ENCODE peak calls at places on chromosomes 16 and 17, in six cellular contexts. One of them, this sample, is unnamed.

GRCh38 chr16:71929048-71929447 is 33.7 kb downstream of the IST1 start:
- DNase-seq in T-helper 2 cell: no peak
- DNase-seq in hippocampal formation: no peak
- DNase-seq in stimulated activated CD4-positive, alpha-beta T cell treated with anti-CD3 and anti-CD28 coated beads, Interleukin-2, amount 100 ng/mL, for 48 hours: no peak
- DNase-seq in H1: no peak
- DNase-seq in brain microvascular endothelial cell: peak
- DNase-seq in this sample: no peak

GRCh38 chr17:40021471-40021961 is 6.3 kb downstream of the CSF3 start:
- DNase-seq in brain microvascular endothelial cell: no peak
- DNase-seq in stimulated activated CD4-positive, alpha-beta T cell treated with anti-CD3 and anti-CD28 coated beads, Interleukin-2, amount 100 ng/mL, for 48 hours: no peak
- DNase-seq in T-helper 2 cell: no peak
- DNase-seq in H1: no peak
- DNase-seq in hippocampal formation: no peak
- DNase-seq in this sample: no peak

GRCh38 chr16:59783191-59783590 is 1049.1 kb upstream of the GOT2 start:
- DNase-seq in T-helper 2 cell: no peak
- DNase-seq in brain microvascular endothelial cell: no peak
- DNase-seq in stimulated activated CD4-positive, alpha-beta T cell treated with anti-CD3 and anti-CD28 coated beads, Interleukin-2, amount 100 ng/mL, for 48 hours: no peak
- DNase-seq in hippocampal formation: no peak
- DNase-seq in H1: no peak
- DNase-seq in this sample: no peak

GRCh38 chr17:76659928-76660614 is 16.5 kb upstream of the ST6GALNAC1 start:
- DNase-seq in hippocampal formation: no peak
- DNase-seq in stimulated activated CD4-positive, alpha-beta T cell treated with anti-CD3 and anti-CD28 coated beads, Interleukin-2, amount 100 ng/mL, for 48 hours: no peak
- DNase-seq in H1: no peak
- DNase-seq in brain microvascular endothelial cell: no peak
- DNase-seq in T-helper 2 cell: no peak
- DNase-seq in this sample: no peak

GRCh38 chr17:46822388-46822921 is 4.0 kb upstream of the WNT3 start:
- DNase-seq in stimulated activated CD4-positive, alpha-beta T cell treated with anti-CD3 and anti-CD28 coated beads, Interleukin-2, amount 100 ng/mL, for 48 hours: peak
- DNase-seq in hippocampal formation: no peak
- DNase-seq in T-helper 2 cell: no peak
- DNase-seq in brain microvascular endothelial cell: no peak
- DNase-seq in H1: peak
- DNase-seq in this sample: no peak

GRCh38 chr16:69283851-69284250 is 27.3 kb upstream of the VPS4A start:
- DNase-seq in T-helper 2 cell: no peak
- DNase-seq in stimulated activated CD4-positive, alpha-beta T cell treated with anti-CD3 and anti-CD28 coated beads, Interleukin-2, amount 100 ng/mL, for 48 hours: no peak
- DNase-seq in hippocampal formation: no peak
- DNase-seq in H1: no peak
- DNase-seq in brain microvascular endothelial cell: no peak
- DNase-seq in this sample: no peak

GRCh38 chr17:83171661-83172060 is 92.3 kb downstream of the METRNL start:
- DNase-seq in H1: peak
- DNase-seq in T-helper 2 cell: peak
- DNase-seq in brain microvascular endothelial cell: no peak
- DNase-seq in stimulated activated CD4-positive, alpha-beta T cell treated with anti-CD3 and anti-CD28 coated beads, Interleukin-2, amount 100 ng/mL, for 48 hours: no peak
- DNase-seq in hippocampal formation: no peak
- DNase-seq in this sample: no peak

GRCh38 chr16:30621765-30622164 is 11.6 kb upstream of the ZNF689 start:
- DNase-seq in stimulated activated CD4-positive, alpha-beta T cell treated with anti-CD3 and anti-CD28 coated beads, Interleukin-2, amount 100 ng/mL, for 48 hours: no peak
- DNase-seq in H1: no peak
- DNase-seq in brain microvascular endothelial cell: no peak
- DNase-seq in hippocampal formation: no peak
- DNase-seq in T-helper 2 cell: no peak
- DNase-seq in this sample: no peak

GRCh38 chr16:51638338-51639135 is 487.5 kb upstream of the SALL1 start:
- DNase-seq in H1: no peak
- DNase-seq in stimulated activated CD4-positive, alpha-beta T cell treated with anti-CD3 and anti-CD28 coated beads, Interleukin-2, amount 100 ng/mL, for 48 hours: no peak
- DNase-seq in brain microvascular endothelial cell: no peak
- DNase-seq in hippocampal formation: no peak
- DNase-seq in T-helper 2 cell: no peak
- DNase-seq in this sample: no peak

GRCh38 chr16:88770459-88771293 is 14.3 kb downstream of the PIEZO1 start:
- DNase-seq in H1: no peak
- DNase-seq in T-helper 2 cell: no peak
- DNase-seq in hippocampal formation: no peak
- DNase-seq in stimulated activated CD4-positive, alpha-beta T cell treated with anti-CD3 and anti-CD28 coated beads, Interleukin-2, amount 100 ng/mL, for 48 hours: no peak
- DNase-seq in brain microvascular endothelial cell: peak
- DNase-seq in this sample: no peak

GRCh38 chr16:24062270-24062817 is 193.8 kb upstream of the CACNG3 start:
- DNase-seq in brain microvascular endothelial cell: no peak
- DNase-seq in stimulated activated CD4-positive, alpha-beta T cell treated with anti-CD3 and anti-CD28 coated beads, Interleukin-2, amount 100 ng/mL, for 48 hours: no peak
- DNase-seq in hippocampal formation: no peak
- DNase-seq in T-helper 2 cell: no peak
- DNase-seq in H1: no peak
- DNase-seq in this sample: no peak

GRCh38 chr16:56558024-56558747 is 6.7 kb upstream of the MT4 start:
- DNase-seq in H1: no peak
- DNase-seq in brain microvascular endothelial cell: peak
- DNase-seq in T-helper 2 cell: no peak
- DNase-seq in stimulated activated CD4-positive, alpha-beta T cell treated with anti-CD3 and anti-CD28 coated beads, Interleukin-2, amount 100 ng/mL, for 48 hours: no peak
- DNase-seq in hippocampal formation: peak
- DNase-seq in this sample: no peak

GRCh38 chr17:4448197-4448980 is 14.6 kb downstream of the SPNS3 start:
- DNase-seq in stimulated activated CD4-positive, alpha-beta T cell treated with anti-CD3 and anti-CD28 coated beads, Interleukin-2, amount 100 ng/mL, for 48 hours: no peak
- DNase-seq in hippocampal formation: no peak
- DNase-seq in brain microvascular endothelial cell: no peak
- DNase-seq in H1: no peak
- DNase-seq in T-helper 2 cell: no peak
- DNase-seq in this sample: no peak

GRCh38 chr16:75081179-75081859 is 35.3 kb downstream of the LDHD start:
- DNase-seq in stimulated activated CD4-positive, alpha-beta T cell treated with anti-CD3 and anti-CD28 coated beads, Interleukin-2, amount 100 ng/mL, for 48 hours: no peak
- DNase-seq in H1: no peak
- DNase-seq in T-helper 2 cell: no peak
- DNase-seq in brain microvascular endothelial cell: no peak
- DNase-seq in hippocampal formation: no peak
- DNase-seq in this sample: no peak

GRCh38 chr16:30667361-30667905 is 9.2 kb downstream of the FBRS start:
- DNase-seq in T-helper 2 cell: no peak
- DNase-seq in stimulated activated CD4-positive, alpha-beta T cell treated with anti-CD3 and anti-CD28 coated beads, Interleukin-2, amount 100 ng/mL, for 48 hours: no peak
- DNase-seq in brain microvascular endothelial cell: no peak
- DNase-seq in hippocampal formation: no peak
- DNase-seq in H1: no peak
- DNase-seq in this sample: no peak

GRCh38 chr17:55225237-55225636 is 39.5 kb upstream of the HLF start:
- DNase-seq in brain microvascular endothelial cell: no peak
- DNase-seq in T-helper 2 cell: no peak
- DNase-seq in H1: no peak
- DNase-seq in hippocampal formation: no peak
- DNase-seq in stimulated activated CD4-positive, alpha-beta T cell treated with anti-CD3 and anti-CD28 coated beads, Interleukin-2, amount 100 ng/mL, for 48 hours: no peak
- DNase-seq in this sample: no peak

GRCh38 chr16:78988361-78988992 is 612.1 kb downstream of the MAF start:
- DNase-seq in brain microvascular endothelial cell: no peak
- DNase-seq in hippocampal formation: no peak
- DNase-seq in T-helper 2 cell: no peak
- DNase-seq in H1: no peak
- DNase-seq in stimulated activated CD4-positive, alpha-beta T cell treated with anti-CD3 and anti-CD28 coated beads, Interleukin-2, amount 100 ng/mL, for 48 hours: no peak
- DNase-seq in this sample: no peak

This sample was measured in SIG-M5.